ENCODE peak calls at places on chromosomes 2 and 18, in five cellular contexts. A, Z, F, R and U are unnamed samples.
A peak's percentile ranks its signal among the peaks of the same experiment; 100 is the strongest.

GRCh38 chr18:74733592-74733991 is 135.9 kb downstream of the ZNF407 start:
- DNase-seq in A (no peak), Z (no peak), F (no peak), R (no peak), U (no peak)

GRCh38 chr2:128421286-128421685 is 102.6 kb upstream of the HS6ST1 start:
- DNase-seq in A (no peak), Z (no peak), F (no peak), R (no peak), U (no peak)

GRCh38 chr2:187499941-187500532 is 52.0 kb upstream of the CALCRL start:
- DNase-seq in A (peak; percentile 43), Z (peak; percentile 36), F (peak; percentile 13), R (peak; percentile 79), U (no peak)

GRCh38 chr2:119650206-119650605 is 28.8 kb upstream of the TMEM177 start:
- DNase-seq in A (peak; percentile 49), Z (no peak), F (no peak), R (peak; percentile 77), U (no peak)

GRCh38 chr2:121266543-121267106 is 18.4 kb downstream of the TFCP2L1 start:
- DNase-seq in A (no peak), Z (no peak), F (no peak), R (peak; percentile 15), U (no peak)

GRCh38 chr2:216222650-216223352 is 113.7 kb downstream of the XRCC5 start:
- DNase-seq in A (peak; percentile 58), Z (no peak), F (peak; percentile 55), R (peak; percentile 71), U (no peak)

GRCh38 chr18:47407736-47408135 is 156.3 kb upstream of the SKOR2 start:
- DNase-seq in A (no peak), Z (no peak), F (no peak), R (no peak), U (no peak)

GRCh38 chr2:43171789-43172188 is 54.6 kb downstream of the ZFP36L2 start:
- DNase-seq in A (peak; percentile 54), Z (no peak), F (no peak), R (peak; percentile 49), U (peak; percentile 82)

GRCh38 chr2:134327367-134327766 is 73.5 kb downstream of the MGAT5 start:
- DNase-seq in A (no peak), Z (no peak), F (no peak), R (peak; percentile 73), U (no peak)

GRCh38 chr2:135279209-135279608 is 227.1 kb downstream of the RAB3GAP1 start:
- DNase-seq in A (no peak), Z (no peak), F (no peak), R (no peak), U (no peak)

GRCh38 chr18:27856839-27857238 is 320.1 kb downstream of the CDH2 start:
- DNase-seq in A (no peak), Z (no peak), F (no peak), R (no peak), U (no peak)

GRCh38 chr2:64767670-64768425 is 114.1 kb upstream of the SERTAD2 start:
- DNase-seq in A (peak; percentile 93), Z (peak; percentile 68), F (peak; percentile 91), R (peak; percentile 94), U (peak; percentile 93)
- TF ChIP-seq CTCF in A (no peak), Z (no peak), F (peak; percentile 31), R (no peak), U (no peak)

GRCh38 chr18:21391074-21391673 is 149.1 kb downstream of the GREB1L start:
- DNase-seq in A (peak; percentile 79), Z (no peak), F (no peak), R (peak; percentile 86), U (no peak)
- TF ChIP-seq CTCF in A (no peak), Z (no peak), F (no peak), R (no peak), U (no peak)

GRCh38 chr2:239175181-239175580 is 225.6 kb downstream of the HDAC4 start:
- DNase-seq in A (no peak), Z (no peak), F (no peak), R (no peak), U (no peak)
- TF ChIP-seq CTCF in A (no peak), Z (no peak), F (no peak), R (no peak), U (no peak)

GRCh38 chr18:5075297-5075696 is 121.8 kb downstream of the AKAIN1 start:
- DNase-seq in A (no peak), Z (no peak), F (no peak), R (no peak), U (no peak)

GRCh38 chr18:5068856-5069255 is 128.2 kb downstream of the AKAIN1 start:
- DNase-seq in A (peak; percentile 32), Z (no peak), F (no peak), R (peak; percentile 25), U (no peak)

GRCh38 chr18:5073026-5073944 is 123.8 kb downstream of the AKAIN1 start:
- DNase-seq in A (peak; percentile 17), Z (peak; percentile 36), F (peak; percentile 36), R (peak; percentile 61), U (peak; percentile 52)
- TF ChIP-seq CTCF in A (no peak), Z (peak; percentile 86), F (peak; percentile 70), R (peak; percentile 54), U (peak; percentile 20)

GRCh38 chr2:65353046-65353445 is 79.4 kb downstream of the SPRED2 start:
- DNase-seq in A (no peak), Z (no peak), F (no peak), R (no peak), U (no peak)
- TF ChIP-seq CTCF in A (no peak), Z (no peak), F (peak; percentile 31), R (no peak), U (peak; percentile 10)

GRCh38 chr18:37570336-37570930 is 4.8 kb upstream of the CELF4 start:
- DNase-seq in A (no peak), Z (no peak), F (no peak), R (no peak), U (no peak)
- TF ChIP-seq CTCF in A (no peak), Z (no peak), F (no peak), R (no peak), U (no peak)

GRCh38 chr2:26983746-26984145 is 13.3 kb downstream of the MAPRE3 start:
- DNase-seq in A (no peak), Z (no peak), F (no peak), R (no peak), U (no peak)

GRCh38 chr2:26985807-26986206 is 15.4 kb downstream of the MAPRE3 start:
- DNase-seq in A (no peak), Z (no peak), F (no peak), R (no peak), U (no peak)

GRCh38 chr2:26979761-26980160 is 9.3 kb downstream of the MAPRE3 start:
- DNase-seq in A (peak; percentile 71), Z (no peak), F (no peak), R (peak; percentile 52), U (no peak)

GRCh38 chr2:26980971-26981370 is 10.5 kb downstream of the MAPRE3 start:
- DNase-seq in A (no peak), Z (no peak), F (no peak), R (no peak), U (no peak)

GRCh38 chr2:26982102-26982742 is 11.8 kb downstream of the MAPRE3 start:
- DNase-seq in A (peak; percentile 47), Z (no peak), F (peak; percentile 41), R (peak; percentile 63), U (peak; percentile 78)
- TF ChIP-seq CTCF in A (no peak), Z (peak; percentile 41), F (peak; percentile 24), R (peak; percentile 35), U (peak; percentile 15)